ENCODE peak calls at places on chromosomes 1 and 21, in six cellular contexts. Y, B, R, T, V and E are unnamed samples.
A peak's percentile ranks its signal among the peaks of the same experiment; 100 is the strongest.

GRCh38 chr21:36082140-36082742 is 12.4 kb downstream of the CBR1 start:
- DNase-seq in B (no peak), Y (no peak), R (no peak), V (no peak), T (no peak), E (no peak)

GRCh38 chr1:108819878-108820277 is 37.0 kb downstream of the AKNAD1 start:
- DNase-seq in Y (no peak), V (no peak), B (no peak), R (no peak), T (no peak), E (no peak)

GRCh38 chr1:204630460-204630905 is 55.1 kb downstream of the LRRN2 start:
- DNase-seq in V (no peak), B (no peak), R (no peak), T (peak; percentile 57), Y (no peak), E (no peak)

GRCh38 chr1:9150582-9151290 is 21.8 kb upstream of the GPR157 start:
- DNase-seq in Y (no peak), B (peak; percentile 38), V (no peak), R (no peak), T (no peak), E (no peak)

GRCh38 chr1:21814241-21814918 is 2.3 kb downstream of the LDLRAD2 start:
- DNase-seq in T (no peak), V (no peak), Y (peak; percentile 50), B (no peak), R (peak; percentile 62), E (no peak)

GRCh38 chr1:9476790-9477463 is 62.3 kb upstream of the SLC25A33 start:
- DNase-seq in T (no peak), B (no peak), Y (no peak), V (no peak), R (no peak), E (peak; percentile 69)

GRCh38 chr1:151839457-151840409 is at the start of gene C2CD4D:
- DNase-seq in T (no peak), V (peak; percentile 67), Y (peak; percentile 53), B (no peak), R (peak; percentile 69), E (no peak)

GRCh38 chr1:34590211-34590623 is 164.6 kb upstream of the GJB5 start:
- DNase-seq in B (no peak), R (no peak), T (peak; percentile 12), Y (no peak), V (no peak), E (peak; percentile 59)

GRCh38 chr1:1169429-1170214 is 4.1 kb upstream of the TTLL10 start:
- DNase-seq in R (peak; percentile 25), Y (no peak), V (no peak), T (peak; percentile 13), B (no peak), E (no peak)

DNA sequence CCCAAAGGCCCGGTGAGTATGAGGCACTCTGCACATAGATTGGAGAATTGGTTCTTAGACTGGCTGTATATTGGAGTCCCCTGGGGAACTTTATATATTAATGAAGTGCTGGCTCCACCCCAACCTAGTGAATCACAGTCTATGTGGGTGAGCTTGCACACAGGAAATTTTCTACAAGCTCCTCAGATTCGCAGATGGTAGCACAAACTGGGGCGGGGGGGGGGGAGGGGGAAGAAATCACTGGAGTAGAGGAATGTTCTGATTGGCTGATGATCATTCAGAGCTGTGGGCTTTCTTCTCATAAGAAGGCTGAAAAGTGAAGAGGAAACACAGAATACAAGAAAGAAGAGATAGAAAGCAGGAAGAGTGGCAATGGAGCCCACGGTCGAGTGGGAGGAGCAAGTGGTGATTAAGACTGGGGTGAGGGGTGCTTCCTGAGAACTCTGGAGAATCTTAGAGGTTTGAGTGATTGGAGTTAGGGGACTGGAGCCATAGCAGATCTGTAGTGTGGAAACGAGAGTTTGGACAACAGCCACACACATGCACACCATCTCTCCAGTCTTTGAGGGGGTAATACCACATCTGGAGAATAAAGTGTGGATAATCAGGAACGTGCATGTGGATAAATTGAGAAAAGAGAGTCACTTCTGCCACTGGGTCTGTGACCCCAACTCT is 466.0 kb upstream of the DAB1 start:
- DNase-seq in R (no peak), B (no peak), Y (no peak), V (no peak), T (no peak), E (no peak)
- H3K4me3 ChIP-seq in R (no peak overlapping the region), B (no peak overlapping the region), Y (no peak overlapping the region), V (no peak overlapping the region), T (no peak overlapping the region), E (no peak overlapping the region)

DNA sequence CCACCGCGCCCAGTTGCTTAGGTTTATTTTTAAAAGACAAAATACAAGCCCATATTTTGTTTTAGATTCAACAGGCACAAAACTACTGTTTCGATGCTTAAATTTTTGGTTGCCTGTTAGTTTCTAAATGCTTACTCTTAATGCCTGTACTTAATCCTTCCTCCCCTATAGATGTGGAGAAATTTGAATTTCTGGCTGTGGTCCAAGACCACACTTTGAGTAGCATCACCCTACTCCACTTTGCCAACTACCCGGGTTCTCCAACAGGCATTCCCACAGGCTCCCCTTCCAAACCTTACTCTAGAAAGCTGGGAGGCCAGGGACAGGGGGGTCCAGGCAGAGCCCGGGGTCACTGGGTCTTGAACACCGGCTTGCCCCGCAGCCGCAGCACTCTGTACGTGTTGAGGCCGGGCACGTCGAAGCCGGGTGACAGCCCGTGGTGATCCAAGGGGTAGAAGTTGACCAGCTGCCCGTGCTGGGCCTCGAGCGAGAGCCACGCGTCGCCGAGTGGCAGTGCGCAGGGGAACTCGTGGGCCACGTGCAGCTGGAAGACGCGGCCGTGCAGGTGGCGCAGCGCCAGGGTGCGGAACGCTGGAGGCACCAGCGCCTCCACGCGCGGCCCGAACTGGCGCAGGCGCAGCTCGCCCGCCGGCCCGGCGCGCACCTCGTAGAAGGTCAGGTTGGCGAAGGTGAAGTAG is 19.8 kb downstream of the LACTBL1 start:
- DNase-seq in V (no peak), R (no peak), B (no peak), T (no peak), Y (no peak), E (no peak)
- H3K4me3 ChIP-seq in V (no peak overlapping the region), R (no peak overlapping the region), B (no peak overlapping the region), T (no peak overlapping the region), Y (peak overlapping the region; percentile 34), E (no peak overlapping the region)

DNA sequence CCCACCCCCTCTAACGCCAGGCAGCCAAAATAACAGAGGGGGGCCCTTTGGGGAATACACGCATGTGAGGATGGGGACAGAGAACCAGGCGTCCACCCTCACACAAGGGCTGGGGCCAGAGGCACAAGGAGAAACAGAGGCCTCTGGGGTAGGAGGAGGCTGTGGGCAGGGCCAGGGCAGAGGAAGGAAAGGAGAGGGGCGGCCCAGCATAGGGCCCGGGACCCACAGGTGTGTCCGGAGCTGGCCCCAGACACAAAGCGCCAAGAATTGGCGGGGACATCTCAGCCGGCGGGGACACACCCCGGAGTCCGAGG is 6.7 kb downstream of the PLEKHG5 start:
- DNase-seq in V (no peak), T (no peak), R (no peak), Y (no peak), B (no peak), E (no peak)
- H3K4me3 ChIP-seq in V (no peak overlapping the region), T (no peak overlapping the region), R (no peak overlapping the region), Y (peak overlapping the region; percentile 89), B (peak overlapping the region; percentile 32), E (peak overlapping the region; percentile 65)

DNA sequence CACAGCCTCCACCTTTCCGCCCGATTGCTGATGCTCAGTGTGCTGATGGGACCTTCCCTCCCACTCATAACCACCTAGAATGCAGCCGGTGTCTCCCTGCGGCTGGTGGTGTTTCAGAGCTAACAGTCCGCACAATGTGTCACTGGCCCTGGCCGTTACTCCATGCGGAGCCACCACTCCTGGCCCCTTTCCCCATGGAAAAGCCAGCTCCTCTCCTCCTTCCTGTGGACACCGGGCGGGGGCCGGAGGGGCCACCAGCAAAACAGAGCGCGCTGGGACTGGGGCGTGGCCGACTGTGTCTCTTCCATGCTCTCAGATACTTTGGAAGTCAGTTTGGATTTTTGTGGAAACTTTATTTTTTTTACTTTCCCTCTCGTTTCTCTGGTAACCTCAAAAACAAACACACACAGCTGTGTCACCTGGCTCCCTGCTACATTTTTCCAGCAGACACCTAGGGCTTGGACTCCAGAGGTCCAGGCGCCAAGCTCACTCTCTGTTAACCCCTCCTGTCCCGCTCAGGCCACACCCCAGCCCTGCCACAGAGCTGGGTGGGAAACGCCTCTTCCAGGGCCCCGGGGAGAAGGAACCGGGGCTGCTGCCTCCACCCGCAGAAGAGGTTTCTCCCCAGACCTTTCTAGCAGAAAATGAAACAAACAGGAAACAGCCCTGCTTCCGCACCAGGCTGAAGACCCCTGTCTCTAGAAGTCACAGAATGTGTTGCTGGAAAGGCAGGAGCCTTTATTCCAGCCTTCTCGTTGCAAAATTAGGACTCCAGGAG is 32.5 kb upstream of the COL6A2 start:
- DNase-seq in T (no peak), R (no peak), B (peak; percentile 78), V (no peak), Y (no peak), E (no peak)
- H3K4me3 ChIP-seq in T (no peak overlapping the region), R (no peak overlapping the region), B (no peak overlapping the region), V (no peak overlapping the region), Y (peak overlapping the region; percentile 18), E (no peak overlapping the region)